ENCODE peak calls at places on chromosomes 1 and 21, in five cellular contexts. S is HCT116, K is heart right ventricle, P is GM13976, C is type B pancreatic cell. E is an unnamed sample.
A peak's percentile ranks its signal among the peaks of the same experiment; 100 is the strongest.

GRCh38 chr1:67651031-67651430 is 34.0 kb upstream of the GADD45A start:
- DNase-seq in S (no peak), K (no peak), P (no peak), C (no peak), E (no peak)

GRCh38 chr21:42569732-42570301 is 56.2 kb downstream of the SLC37A1 start:
- DNase-seq in S (no peak), K (no peak), P (no peak), C (no peak), E (no peak)

GRCh38 chr1:67607286-67607685 is 77.7 kb upstream of the GADD45A start:
- DNase-seq in S (no peak), K (no peak), P (no peak), C (no peak), E (no peak)

GRCh38 chr21:29238967-29239289 is 59.8 kb upstream of the BACH1 start:
- DNase-seq in S (no peak), K (no peak), P (no peak), C (no peak), E (no peak)

GRCh38 chr1:67459068-67459467 is 28.9 kb upstream of the SERBP1 start:
- DNase-seq in S (no peak), K (no peak), P (no peak), C (no peak), E (no peak)

GRCh38 chr1:32122141-32122540 is 14.3 kb downstream of the KPNA6 start:
- DNase-seq in S (no peak), K (no peak), P (no peak), C (no peak), E (no peak)

GRCh38 chr1:30323841-30324240 is 399.5 kb downstream of the MATN1 start:
- DNase-seq in S (no peak), K (no peak), P (no peak), C (no peak), E (no peak)

GRCh38 chr1:211331011-211331709 is 4.5 kb downstream of the TRAF5 start:
- DNase-seq in S (no peak), K (no peak), P (no peak), C (no peak), E (no peak)

GRCh38 chr1:15847100-15847892 is at the start of gene SPEN:
- DNase-seq in S (peak; percentile 93), K (peak; percentile 97), P (peak; percentile 91), C (peak; percentile 99), E (peak; percentile 100)

GRCh38 chr1:20574686-20575543 is 14.0 kb upstream of the CDA start:
- DNase-seq in S (peak; percentile 85), K (peak; percentile 87), P (peak; percentile 87), C (peak; percentile 81), E (peak; percentile 91)

GRCh38 chr1:248873409-248873992 is 14.6 kb upstream of the ZNF692 start:
- DNase-seq in S (peak; percentile 93), K (peak; percentile 95), P (peak; percentile 85), C (peak; percentile 99), E (peak; percentile 99)

GRCh38 chr1:59173721-59174120 is 123.2 kb upstream of the FGGY start:
- DNase-seq in S (no peak), K (no peak), P (no peak), C (no peak), E (no peak)

GRCh38 chr1:220432408-220432807 is 95.5 kb upstream of the MARK1 start:
- DNase-seq in S (peak; percentile 3), K (no peak), P (no peak), C (no peak), E (no peak)

GRCh38 chr1:70966018-70966638 is 81.5 kb downstream of the PTGER3 start:
- DNase-seq in S (peak; percentile 10), K (no peak), P (peak; percentile 13), C (no peak), E (no peak)

GRCh38 chr1:30248774-30249173 is 474.6 kb downstream of the MATN1 start:
- DNase-seq in S (no peak), K (no peak), P (no peak), C (no peak), E (no peak)

GRCh38 chr21:14366998-14367397 is 15.9 kb downstream of the HSPA13 start:
- DNase-seq in S (no peak), K (no peak), P (no peak), C (no peak), E (no peak)

GRCh38 chr1:151714820-151715725 is 1.5 kb downstream of the CELF3 start:
- DNase-seq in S (no peak), K (no peak), P (no peak), C (no peak), E (no peak)

GRCh38 chr1:197485790-197486189 is 217.7 kb downstream of the CRB1 start:
- DNase-seq in S (no peak), K (no peak), P (no peak), C (no peak), E (no peak)

GRCh38 chr1:146039844-146040194 is 18.3 kb upstream of the HJV start:
- DNase-seq in S (no peak), K (no peak), P (no peak), C (no peak), E (no peak)

GRCh38 chr1:203593723-203594122 is 32.9 kb upstream of the ATP2B4 start:
- DNase-seq in S (peak; percentile 23), K (no peak), P (peak; percentile 51), C (no peak), E (no peak)

GRCh38 chr1:116820362-116820761 is 66.1 kb downstream of the CD2 start:
- DNase-seq in S (no peak), K (peak; percentile 41), P (no peak), C (no peak), E (no peak)

GRCh38 chr1:58909162-58909560 is 125.3 kb upstream of the JUN start:
- DNase-seq in S (no peak), K (no peak), P (no peak), C (no peak), E (no peak)

GRCh38 chr21:19981938-19982337 is 1016.3 kb upstream of the NCAM2 start:
- DNase-seq in S (no peak), K (no peak), P (no peak), C (no peak), E (no peak)

GRCh38 chr1:16055613-16056520 is 12.3 kb downstream of the CLCNKB start:
- DNase-seq in S (peak; percentile 87), K (peak; percentile 83), P (peak; percentile 94), C (peak; percentile 93), E (peak; percentile 94)

GRCh38 chr1:182565537-182565936 is 23.5 kb downstream of the RNASEL start:
- DNase-seq in S (no peak), K (no peak), P (no peak), C (no peak), E (no peak)

GRCh38 chr1:192952646-192953045 is 106.5 kb downstream of the UCHL5 start:
- DNase-seq in S (no peak), K (no peak), P (no peak), C (no peak), E (no peak)

GRCh38 chr1:8629241-8630091 is 188.0 kb downstream of the RERE start:
- DNase-seq in S (no peak), K (no peak), P (peak; percentile 63), C (no peak), E (no peak)

GRCh38 chr1:113835686-113836290 is 23.5 kb upstream of the RSBN1 start:
- DNase-seq in S (peak; percentile 36), K (no peak), P (peak; percentile 48), C (no peak), E (no peak)

GRCh38 chr1:162087574-162087973 is 18.1 kb downstream of the NOS1AP start:
- DNase-seq in S (no peak), K (no peak), P (no peak), C (no peak), E (no peak)

GRCh38 chr1:193614817-193615216 is 428.4 kb upstream of the B3GALT2 start:
- DNase-seq in S (peak; percentile 37), K (no peak), P (no peak), C (no peak), E (no peak)

GRCh38 chr1:200260587-200261335 is 149.1 kb downstream of the ZNF281 start:
- DNase-seq in S (no peak), K (no peak), P (no peak), C (no peak), E (no peak)

DNA sequence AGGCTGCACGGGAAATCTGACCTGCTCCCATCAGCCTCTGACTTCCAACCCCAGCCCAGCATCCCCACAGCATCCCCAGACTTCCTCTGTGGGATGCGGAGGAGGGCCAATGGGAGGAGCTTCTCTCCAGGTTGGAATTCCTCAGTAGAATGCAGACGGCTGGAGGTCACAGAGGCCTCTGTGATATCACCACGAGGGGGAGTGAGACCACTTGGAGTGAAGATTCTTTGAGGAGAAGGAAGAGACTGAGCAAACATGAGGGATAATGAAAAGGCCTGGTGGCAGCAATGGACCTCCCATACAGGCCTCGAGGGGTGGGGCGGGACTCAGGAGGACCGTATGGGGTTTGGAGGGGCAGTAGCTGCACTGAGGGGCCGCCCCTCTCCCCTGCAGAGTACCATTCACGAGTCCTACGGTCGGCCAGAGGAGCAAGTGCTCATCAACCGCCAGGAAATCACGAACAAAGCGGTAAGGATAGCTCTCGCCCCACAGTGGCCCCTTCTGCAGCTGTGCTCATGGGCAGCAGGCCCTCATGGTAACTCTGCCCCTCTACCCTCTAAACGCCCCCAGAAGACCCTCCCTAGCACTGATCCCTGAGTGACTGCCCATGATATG is at the start of gene CATSPER4:
- DNase-seq in S (no peak), K (no peak), P (no peak), C (no peak), E (no peak)
- TF ChIP-seq CTCF in S (peak; percentile 25), K (no peak), P (no peak), C (peak; percentile 50), E (peak; percentile 11)

GRCh38 chr1:246281639-246282038 is 225.4 kb downstream of the SMYD3 start:
- DNase-seq in S (no peak), K (no peak), P (no peak), C (no peak), E (no peak)

GRCh38 chr1:246279402-246279801 is 227.7 kb downstream of the SMYD3 start:
- DNase-seq in S (no peak), K (no peak), P (no peak), C (no peak), E (no peak)

GRCh38 chr1:246281195-246281594 is 225.9 kb downstream of the SMYD3 start:
- DNase-seq in S (no peak), K (no peak), P (no peak), C (no peak), E (no peak)

GRCh38 chr1:246284021-246284420 is 223.1 kb downstream of the SMYD3 start:
- DNase-seq in S (no peak), K (no peak), P (no peak), C (no peak), E (no peak)

GRCh38 chr1:246280551-246280950 is 226.5 kb downstream of the SMYD3 start:
- DNase-seq in S (peak; percentile 10), K (no peak), P (peak; percentile 16), C (no peak), E (no peak)
- TF ChIP-seq CTCF in S (peak; percentile 22), K (peak; percentile 29), P (peak; percentile 17), C (peak; percentile 62), E (peak; percentile 61)

GRCh38 chr1:174352883-174353608 is 94.7 kb upstream of the GPR52 start:
- DNase-seq in S (no peak), K (no peak), P (no peak), C (no peak), E (no peak)

GRCh38 chr1:174358344-174358743 is 89.4 kb upstream of the GPR52 start:
- DNase-seq in S (no peak), K (no peak), P (no peak), C (no peak), E (no peak)

GRCh38 chr1:174359454-174359805 is 88.3 kb upstream of the GPR52 start:
- DNase-seq in S (no peak), K (no peak), P (no peak), C (no peak), E (no peak)

GRCh38 chr1:174358786-174359453 is 88.8 kb upstream of the GPR52 start:
- DNase-seq in S (no peak), K (no peak), P (no peak), C (no peak), E (no peak)
- TF ChIP-seq CTCF in S (peak; percentile 18), K (no peak), P (no peak), C (no peak), E (no peak)

GRCh38 chr1:26890467-26890796 is 349 bp upstream of the GPN2 start:
- DNase-seq in S (no peak), K (no peak), P (no peak), C (no peak), E (no peak)
- TF ChIP-seq CTCF in S (no peak), K (no peak), P (no peak), C (no peak), E (no peak)

E was measured in osteocyte.